ENCODE peak calls at places on chromosomes 2 and 18, in eight cellular contexts. N is NCI-H460; T is neuronal stem cell; J is stromal cell of bone marrow; Y is SIG-M5; I is Calu3; D is activated CD8-positive, alpha-beta memory T cell treated with anti-CD3 and anti-CD28 coated beads for 48 hours; H is fibroblast of mammary gland. B is an unnamed sample.

GRCh38 chr18:8730080-8730827 is 24.9 kb downstream of the MTCL1 start:
- DNase-seq in J (no peak), T (no peak), D (no peak), H (peak), N (peak), Y (no peak), I (peak), B (peak)

GRCh38 chr18:78865056-78865598 is 114.5 kb upstream of the SALL3 start:
- DNase-seq in D (no peak), J (no peak), Y (no peak), I (no peak), H (no peak), N (no peak), T (no peak), B (no peak)

GRCh38 chr2:16070648-16070971 is 130.3 kb downstream of the MYCN start:
- DNase-seq in N (no peak), T (no peak), D (no peak), Y (no peak), H (no peak), J (no peak), I (no peak), B (no peak)

GRCh38 chr2:20365249-20365817 is 14.7 kb upstream of the PUM2 start:
- DNase-seq in J (peak), Y (no peak), D (no peak), T (no peak), H (peak), I (no peak), N (no peak), B (peak)

GRCh38 chr2:109700680-109701274 is 86.6 kb downstream of the SOWAHC start:
- DNase-seq in D (no peak), Y (no peak), J (no peak), H (no peak), T (no peak), N (no peak), I (no peak), B (no peak)

GRCh38 chr2:61633250-61633649 is 95.1 kb upstream of the XPO1 start:
- DNase-seq in N (no peak), I (no peak), T (no peak), H (no peak), D (no peak), Y (no peak), J (no peak), B (peak)

GRCh38 chr2:150487537-150488429 is at the start of gene RND3:
- DNase-seq in J (peak), N (peak), I (peak), D (no peak), H (peak), T (peak), Y (peak), B (peak)

GRCh38 chr18:28080876-28081300 is 96.0 kb downstream of the CDH2 start:
- DNase-seq in H (no peak), J (no peak), I (no peak), D (no peak), T (no peak), N (no peak), Y (no peak), B (no peak)

GRCh38 chr2:109185801-109186570 is 57.0 kb downstream of the SH3RF3 start:
- DNase-seq in H (peak), D (no peak), J (no peak), I (no peak), T (no peak), Y (no peak), N (no peak), B (peak)

GRCh38 chr2:9638532-9638931 is 7.7 kb upstream of the YWHAQ start:
- DNase-seq in J (peak), H (peak), N (peak), Y (no peak), T (no peak), I (peak), D (no peak), B (peak)

GRCh38 chr18:7958897-7959146 is 391.7 kb downstream of the PTPRM start:
- DNase-seq in I (no peak), T (no peak), H (no peak), Y (no peak), N (no peak), D (no peak), J (no peak), B (no peak)

GRCh38 chr2:42848270-42848669 is 55.9 kb upstream of the HAAO start:
- DNase-seq in H (no peak), D (no peak), T (no peak), N (no peak), J (peak), Y (no peak), I (no peak), B (peak)

GRCh38 chr2:132439703-132440398 is 23.2 kb downstream of the GPR39 start:
- DNase-seq in D (no peak), I (peak), J (no peak), Y (no peak), T (no peak), H (peak), N (no peak), B (peak)

GRCh38 chr2:209977386-209978239 is 24.8 kb upstream of the RPE start:
- DNase-seq in J (peak), I (no peak), D (no peak), T (peak), N (peak), Y (no peak), H (peak), B (peak)

GRCh38 chr18:59123588-59124369 is 15.9 kb upstream of the SEC11C start:
- DNase-seq in N (no peak), H (peak), I (no peak), J (peak), D (no peak), Y (no peak), T (no peak), B (peak)